ENCODE peak calls at places on chromosome 11, in seven cellular contexts. I is heart left ventricle, E is trophoblast cell, O is cardiac muscle cell, R is psoas muscle, C is heart right ventricle, X is uterus. T is an unnamed sample. For H3K4me1, the result is how much of the 10 kb centered on the place peaks cover.

GRCh38 chr11:113261709-113262475 is 52.5 kb upstream of the TTC12 start:
- DNase-seq in C (no peak), E (peak), O (no peak), I (no peak), X (no peak), R (no peak), T (peak)

GRCh38 chr11:9803685-9804413 is 140.0 kb downstream of the SWAP70 start:
- DNase-seq in O (no peak), X (no peak), C (no peak), E (no peak), R (no peak), I (no peak), T (no peak)

GRCh38 chr11:33063326-33063775 is 24.0 kb downstream of the TCP11L1 start:
- DNase-seq in R (no peak), I (no peak), O (no peak), C (no peak), E (no peak), X (no peak), T (peak)

GRCh38 chr11:131248588-131248987 is 121.8 kb upstream of the NTM start:
- DNase-seq in I (no peak), X (no peak), E (no peak), C (no peak), O (no peak), R (no peak), T (no peak)

GRCh38 chr11:34651551-34651950 is 30.7 kb downstream of the EHF start:
- DNase-seq in E (no peak), I (no peak), O (peak), X (no peak), R (no peak), C (no peak), T (no peak)

GRCh38 chr11:10514210-10514609 is 26.8 kb downstream of the RNF141 start:
- DNase-seq in E (peak), C (no peak), X (no peak), O (no peak), I (no peak), R (no peak), T (no peak)

GRCh38 chr11:71342951-71343827 is 90.8 kb upstream of the SHANK2 start:
- DNase-seq in I (no peak), O (peak), R (peak), X (no peak), C (no peak), E (peak), T (no peak)

GRCh38 chr11:33620423-33621120 is 80.1 kb downstream of the C11orf91 start:
- DNase-seq in R (no peak), E (no peak), X (no peak), O (no peak), I (no peak), C (no peak), T (peak)

GRCh38 chr11:10550503-10550902 is 9.5 kb upstream of the RNF141 start:
- DNase-seq in X (no peak), R (no peak), I (no peak), E (peak), O (no peak), C (no peak), T (peak)

GRCh38 chr11:124762624-124763155 is 600 bp upstream of the ESAM start:
- DNase-seq in R (no peak), I (no peak), E (peak), X (no peak), C (no peak), O (peak), T (peak)

GRCh38 chr11:1652778-1653540 is 23.4 kb downstream of the KRTAP5-5 start:
- DNase-seq in R (peak), I (peak), X (peak), O (peak), E (peak), C (peak), T (no peak)

GRCh38 chr11:31827458-31828206 is 16.5 kb upstream of the PAX6 start:
- DNase-seq in E (no peak), O (no peak), I (no peak), C (no peak), X (no peak), R (no peak), T (no peak)

GRCh38 chr11:76872959-76873827 is 12.5 kb downstream of the ACER3 start:
- DNase-seq in I (no peak), O (no peak), E (no peak), R (no peak), X (no peak), C (no peak), T (no peak)

GRCh38 chr11:10326080-10326964 is 21.4 kb downstream of the ADM start:
- DNase-seq in E (no peak), X (peak), O (no peak), C (no peak), I (no peak), R (peak), T (no peak)

GRCh38 chr11:112396092-112396491 is 135.4 kb upstream of the PLET1 start:
- DNase-seq in I (no peak), E (no peak), C (no peak), O (no peak), R (no peak), X (no peak), T (no peak)

GRCh38 chr11:121929581-121929980 is 186.4 kb downstream of the BLID start:
- DNase-seq in O (peak), R (peak), X (peak), I (peak), C (peak), E (no peak), T (no peak)

GRCh38 chr11:27209562-27210005 is 153.4 kb downstream of the CCDC34 start:
- DNase-seq in C (peak), X (no peak), I (no peak), R (peak), E (peak), O (peak), T (peak)

GRCh38 chr11:17408641-17409040 is 20.2 kb upstream of the KCNJ11 start:
- DNase-seq in X (no peak), E (no peak), C (no peak), R (no peak), I (peak), O (no peak), T (no peak)

GRCh38 chr11:111833524-111833923 is 37.9 kb downstream of the ALG9 start:
- DNase-seq in E (peak), O (no peak), R (no peak), I (no peak), C (no peak), X (no peak), T (no peak)

GRCh38 chr11:19447150-19447566 is 206.4 kb upstream of the E2F8 start:
- DNase-seq in I (no peak), R (no peak), E (no peak), X (no peak), C (no peak), O (no peak), T (no peak)

GRCh38 chr11:110125632-110126031 is 32.4 kb downstream of the ZC3H12C start:
- DNase-seq in E (peak), C (no peak), I (no peak), O (no peak), X (no peak), R (no peak), T (peak)

GRCh38 chr11:127017482-127017881 is 16.9 kb upstream of the KIRREL3 start:
- DNase-seq in X (no peak), O (peak), I (no peak), C (no peak), E (peak), R (no peak), T (peak)

GRCh38 chr11:1694064-1694845 is 2.7 kb upstream of the KRTAP5-6 start:
- DNase-seq in X (peak), I (peak), E (peak), C (peak), O (peak), R (peak), T (peak)

GRCh38 chr11:48019230-48019584 is 38.8 kb downstream of the PTPRJ start:
- DNase-seq in R (no peak), E (no peak), I (no peak), O (no peak), C (no peak), X (no peak), T (no peak)

GRCh38 chr11:130211144-130211543 is 51.6 kb downstream of the ST14 start:
- DNase-seq in E (no peak), I (peak), O (no peak), R (no peak), X (no peak), C (no peak), T (no peak)

GRCh38 chr11:4161305-4161704 is 66.7 kb downstream of the RRM1 start:
- DNase-seq in E (no peak), R (no peak), C (no peak), O (no peak), I (no peak), X (no peak), T (no peak)

GRCh38 chr11:10856689-10857603 is 907 bp downstream of the ZBED5 start:
- DNase-seq in O (peak), R (peak), C (peak), E (peak), X (no peak), I (no peak), T (peak)

GRCh38 chr11:19511413-19512183 is 201.0 kb upstream of the NAV2 start:
- DNase-seq in R (peak), O (no peak), X (no peak), E (no peak), I (peak), C (peak), T (no peak)

GRCh38 chr11:62014158-62014476 is 46.7 kb upstream of the FTH1 start:
- DNase-seq in X (no peak), O (no peak), C (no peak), I (no peak), E (no peak), R (no peak), T (no peak)
- H3K4me1 ChIP-seq in X (under half), O (under half), C (under half), I (under half), E (under half), R (under half), T (under half)

GRCh38 chr11:118763038-118763437 is 27.9 kb downstream of the DDX6 start:
- DNase-seq in I (no peak), C (no peak), X (no peak), E (no peak), R (no peak), O (no peak), T (no peak)

GRCh38 chr11:118766035-118766434 is 24.9 kb downstream of the DDX6 start:
- DNase-seq in R (no peak), O (no peak), E (no peak), I (no peak), X (no peak), C (no peak), T (no peak)

GRCh38 chr11:118774032-118774431 is 16.9 kb downstream of the DDX6 start:
- DNase-seq in I (no peak), R (no peak), X (no peak), O (no peak), C (no peak), E (no peak), T (no peak)

GRCh38 chr11:118771481-118772278 is 19.3 kb downstream of the DDX6 start:
- DNase-seq in C (no peak), E (no peak), O (no peak), I (no peak), X (no peak), R (no peak), T (no peak)

DNA sequence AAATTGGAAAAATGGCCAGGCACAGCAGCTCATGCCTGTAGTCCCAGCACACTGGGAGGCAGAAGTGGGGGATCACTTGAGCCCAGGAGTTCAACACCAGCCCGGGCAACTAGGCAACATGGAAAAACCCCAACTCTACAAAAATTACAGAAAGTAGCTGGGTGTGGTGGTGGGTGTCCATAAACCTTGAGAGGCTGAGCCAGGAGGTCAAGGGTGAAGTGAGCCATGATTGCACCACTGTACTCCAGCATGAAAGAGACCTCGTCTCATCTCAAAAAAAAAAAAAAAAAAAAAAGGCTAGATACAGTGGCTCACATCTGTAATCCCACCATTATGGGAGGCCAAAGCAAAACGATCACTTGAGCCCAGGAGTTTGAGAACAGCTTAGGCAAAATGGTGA is 22.2 kb downstream of the DDX6 start:
- DNase-seq in I (no peak), R (no peak), O (no peak), C (no peak), X (no peak), E (no peak), T (no peak)
- H3K4me1 ChIP-seq in I (half or more), R (under half), O (under half), C (half or more), X (under half), E (under half), T (under half)

DNA sequence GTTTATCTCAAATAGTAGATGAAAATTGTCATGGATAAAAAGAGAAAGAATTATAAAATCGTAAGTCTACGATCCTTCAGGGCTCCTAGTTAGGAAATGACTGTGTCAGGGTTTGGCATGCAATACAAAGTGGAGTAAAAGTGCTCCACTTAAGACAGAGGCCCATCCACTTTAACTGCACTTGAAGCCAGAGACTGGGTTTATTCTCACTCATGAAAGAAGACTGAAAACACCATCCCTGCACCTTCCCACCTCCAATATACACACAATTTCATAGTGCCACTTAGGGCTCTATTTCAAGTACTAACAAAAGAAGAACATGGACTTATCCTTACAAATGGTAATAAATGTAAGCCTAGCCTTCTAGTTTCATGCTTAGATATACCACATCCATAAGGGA is 70.7 kb downstream of the ANO5 start:
- DNase-seq in E (no peak), R (no peak), X (no peak), I (no peak), C (no peak), O (peak), T (no peak)
- H3K4me1 ChIP-seq in E (under half), R (under half), X (under half), I (under half), C (under half), O (under half), T (under half)

GRCh38 chr11:326842-327580 is 6.4 kb upstream of the IFITM3 start:
- DNase-seq in X (peak), I (peak), R (peak), E (no peak), O (no peak), C (peak), T (no peak)
- H3K4me1 ChIP-seq in X (under half), I (half or more), R (under half), E (under half), O (under half), C (half or more), T (under half)

GRCh38 chr11:68327586-68328370 is 15.4 kb downstream of the LRP5 start:
- DNase-seq in O (no peak), R (no peak), I (no peak), C (no peak), X (no peak), E (no peak), T (no peak)
- H3K4me1 ChIP-seq in O (under half), R (under half), I (half or more), C (half or more), X (under half), E (under half), T (under half)

GRCh38 chr11:78170413-78170812 is 18.0 kb downstream of the KCTD21 start:
- DNase-seq in O (no peak), E (no peak), X (no peak), C (no peak), I (no peak), R (no peak), T (no peak)

GRCh38 chr11:78168539-78169477 is 19.6 kb downstream of the KCTD21 start:
- DNase-seq in O (peak), X (peak), C (peak), I (peak), R (peak), E (no peak), T (no peak)

GRCh38 chr11:78163828-78164227 is 24.4 kb upstream of the ALG8 start:
- DNase-seq in O (no peak), R (no peak), X (no peak), I (no peak), E (no peak), C (no peak), T (no peak)

GRCh38 chr11:78164471-78164870 is 24.0 kb downstream of the KCTD21 start:
- DNase-seq in E (no peak), O (no peak), C (no peak), I (no peak), X (no peak), R (no peak), T (no peak)

GRCh38 chr11:78166832-78167469 is 21.5 kb downstream of the KCTD21 start:
- DNase-seq in E (no peak), C (no peak), R (no peak), I (no peak), O (peak), X (no peak), T (no peak)
- H3K4me1 ChIP-seq in E (under half), C (under half), R (under half), I (under half), O (half or more), X (under half), T (under half)

DNA sequence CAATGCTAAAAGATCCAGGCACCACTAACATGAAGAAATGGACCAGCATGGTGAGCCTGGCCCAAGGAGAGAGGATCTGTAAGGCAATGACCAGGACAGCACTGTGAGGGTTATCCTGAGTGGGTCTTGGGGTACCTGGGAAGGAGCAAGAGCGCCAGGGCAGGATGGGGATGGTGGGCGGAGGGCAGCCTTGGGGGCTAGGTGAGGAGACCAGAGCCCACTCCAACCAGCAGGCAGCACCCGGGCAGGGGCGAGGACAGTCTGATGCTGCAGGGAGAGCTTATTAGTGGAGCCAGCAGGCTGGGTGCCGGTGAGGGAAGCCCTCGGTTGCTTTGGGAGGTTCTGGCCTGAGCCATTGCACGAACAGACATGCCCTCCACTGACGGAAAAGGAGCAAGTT is 10.7 kb upstream of the NAP1L4 start:
- DNase-seq in X (no peak), E (no peak), C (no peak), R (no peak), O (no peak), I (no peak), T (no peak)
- H3K4me1 ChIP-seq in X (under half), E (under half), C (under half), R (under half), O (under half), I (under half), T (under half)

GRCh38 chr11:40285520-40285919 is 1173.9 kb downstream of the LRRC4C start:
- DNase-seq in I (no peak), E (no peak), X (no peak), R (no peak), C (no peak), O (no peak), T (no peak)

GRCh38 chr11:40280161-40281054 is 1179.0 kb downstream of the LRRC4C start:
- DNase-seq in C (no peak), E (no peak), R (peak), X (no peak), O (no peak), I (peak), T (no peak)

GRCh38 chr11:40286137-40286536 is 1173.3 kb downstream of the LRRC4C start:
- DNase-seq in O (peak), R (no peak), I (no peak), E (no peak), C (no peak), X (no peak), T (no peak)

GRCh38 chr11:40276960-40277359 is 1182.5 kb downstream of the LRRC4C start:
- DNase-seq in X (no peak), R (no peak), E (no peak), O (no peak), C (no peak), I (no peak), T (no peak)

DNA sequence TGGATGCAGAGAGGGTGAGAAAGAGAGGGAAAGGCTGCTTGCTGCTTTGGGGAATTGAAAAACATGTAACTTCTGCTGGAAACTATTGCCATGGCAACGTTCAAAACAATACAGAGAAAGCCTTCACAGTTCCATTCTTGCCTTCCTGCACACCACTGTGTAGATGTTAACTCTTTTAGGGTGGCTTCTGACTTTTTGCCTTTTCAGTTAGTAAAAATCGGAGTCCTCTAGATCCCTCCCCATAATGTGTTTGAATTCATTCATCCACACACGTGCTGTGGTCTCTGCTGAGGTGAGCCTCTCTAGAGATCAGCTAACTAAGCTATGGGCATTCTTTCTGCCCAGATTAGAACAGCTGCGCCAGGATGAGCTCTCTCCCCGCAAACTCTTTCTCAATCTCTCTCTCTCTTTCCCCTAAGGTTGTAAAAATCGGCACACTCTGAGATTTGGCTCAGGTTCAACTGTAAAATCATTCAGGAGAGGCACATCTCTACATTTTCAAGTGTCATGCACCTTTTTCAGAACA is 1178.3 kb downstream of the LRRC4C start:
- DNase-seq in R (no peak), E (no peak), C (no peak), X (no peak), I (no peak), O (no peak), T (no peak)
- H3K4me1 ChIP-seq in R (under half), E (under half), C (under half), X (under half), I (under half), O (under half), T (under half)

GRCh38 chr11:12167098-12167999 is 57.0 kb downstream of the MICAL2 start:
- DNase-seq in E (peak), R (no peak), O (no peak), X (no peak), I (no peak), C (no peak), T (peak)
- H3K4me1 ChIP-seq in E (under half), R (under half), O (under half), X (under half), I (under half), C (half or more), T (half or more)